ENCODE peak calls at places on chromosome 22, in eight cellular contexts. B, F, E, A, Y, K, L and H are unnamed samples.

GRCh38 chr22:27635852-27636251 is 165.7 kb downstream of the MN1 start:
- DNase-seq in Y (no peak), B (no peak), K (no peak), E (no peak), F (no peak), L (no peak), A (no peak), H (no peak)

GRCh38 chr22:35684270-35684700 is 33.4 kb upstream of the APOL5 start:
- DNase-seq in B (no peak), E (no peak), K (no peak), F (peak; percentile 66), L (peak; percentile 63), Y (no peak), A (no peak), H (no peak)

GRCh38 chr22:40721266-40721665 is 42.0 kb downstream of the MCHR1 start:
- DNase-seq in F (peak; percentile 62), L (peak; percentile 27), A (no peak), E (no peak), K (no peak), B (no peak), Y (no peak), H (no peak)

GRCh38 chr22:35622132-35622913 is 5.2 kb upstream of the MB start:
- DNase-seq in F (no peak), K (peak; percentile 74), B (no peak), Y (no peak), L (no peak), E (peak; percentile 82), A (no peak), H (no peak)

GRCh38 chr22:29581799-29582198 is 886 bp upstream of the NIPSNAP1 start:
- DNase-seq in F (no peak), B (no peak), K (no peak), E (no peak), L (no peak), A (no peak), Y (no peak), H (no peak)

GRCh38 chr22:32677876-32678275 is 123.6 kb upstream of the TIMP3 start:
- DNase-seq in F (no peak), E (no peak), K (no peak), B (no peak), Y (no peak), L (no peak), A (no peak), H (no peak)

GRCh38 chr22:45072322-45072903 is 62.6 kb upstream of the PHF21B start:
- DNase-seq in F (peak; percentile 86), E (no peak), A (no peak), Y (no peak), K (no peak), B (no peak), L (peak; percentile 56), H (no peak)

GRCh38 chr22:39556970-39557811 is 13.4 kb upstream of the CACNA1I start:
- DNase-seq in L (no peak), Y (no peak), E (no peak), F (peak; percentile 6), B (peak; percentile 82), A (no peak), K (no peak), H (no peak)

GRCh38 chr22:38352436-38352835 is 35.2 kb upstream of the CSNK1E start:
- DNase-seq in A (no peak), Y (no peak), L (no peak), B (no peak), F (no peak), E (peak; percentile 14), K (no peak), H (no peak)

GRCh38 chr22:39543095-39543494 is 10.5 kb upstream of the RPS19BP1 start:
- DNase-seq in K (no peak), B (no peak), E (no peak), Y (no peak), L (no peak), A (peak; percentile 63), F (peak; percentile 48), H (no peak)

GRCh38 chr22:28442951-28443876 is 236.4 kb downstream of the TTC28 start:
- DNase-seq in B (peak; percentile 56), F (peak; percentile 75), A (peak; percentile 54), Y (peak; percentile 15), L (peak; percentile 81), K (peak; percentile 55), E (peak; percentile 74), H (no peak)

GRCh38 chr22:47633111-47633510 is 870.7 kb downstream of the TBC1D22A start:
- DNase-seq in L (no peak), B (no peak), F (no peak), Y (no peak), K (no peak), A (no peak), E (no peak), H (no peak)

GRCh38 chr22:38657248-38657909 is 941 bp downstream of the CBY1 start:
- DNase-seq in E (no peak), Y (no peak), K (no peak), F (peak; percentile 6), A (peak; percentile 11), L (peak; percentile 14), B (no peak), H (no peak)

GRCh38 chr22:28802595-28803087 is 2.3 kb upstream of the XBP1 start:
- DNase-seq in E (no peak), K (no peak), Y (no peak), A (no peak), B (no peak), L (no peak), F (no peak), H (no peak)

GRCh38 chr22:30606455-30607299 is at the start of gene TCN2:
- DNase-seq in Y (peak; percentile 73), L (peak; percentile 73), B (peak; percentile 54), A (peak; percentile 58), E (peak; percentile 84), F (peak; percentile 84), K (peak; percentile 62), H (no peak)

GRCh38 chr22:25051073-25051472 is 98.6 kb downstream of the KIAA1671 start:
- DNase-seq in Y (no peak), F (no peak), L (no peak), E (no peak), B (no peak), K (no peak), A (no peak), H (no peak)
- TF ChIP-seq CTCF in Y (peak; percentile 46), F (peak; percentile 38), L (peak; percentile 34), E (no peak), B (no peak), K (no peak), A (peak; percentile 68), H (peak; percentile 69)

GRCh38 chr22:46449116-46449691 is 88.2 kb downstream of the CELSR1 start:
- DNase-seq in A (no peak), L (no peak), B (no peak), K (no peak), F (no peak), Y (no peak), E (no peak), H (no peak)

GRCh38 chr22:46449974-46450745 is 87.3 kb downstream of the CELSR1 start:
- DNase-seq in K (no peak), B (no peak), L (no peak), Y (no peak), E (peak; percentile 41), A (no peak), F (no peak), H (no peak)

GRCh38 chr22:46446799-46447198 is 90.6 kb downstream of the CELSR1 start:
- DNase-seq in E (no peak), F (peak; percentile 17), K (no peak), B (no peak), Y (no peak), A (no peak), L (peak; percentile 6), H (no peak)

GRCh38 chr22:46445771-46446485 is 91.5 kb downstream of the CELSR1 start:
- DNase-seq in L (no peak), Y (no peak), A (no peak), B (peak; percentile 77), K (no peak), E (no peak), F (no peak), H (no peak)

GRCh38 chr22:46447906-46448669 is 89.3 kb downstream of the CELSR1 start:
- DNase-seq in Y (no peak), A (no peak), K (no peak), E (no peak), B (peak; percentile 43), L (no peak), F (no peak), H (no peak)
- TF ChIP-seq CTCF in Y (no peak), A (no peak), K (no peak), E (no peak), B (no peak), L (no peak), F (no peak), H (no peak)

GRCh38 chr22:43895986-43896645 is 4.3 kb upstream of the PNPLA5 start:
- DNase-seq in Y (no peak), A (no peak), E (no peak), K (no peak), B (no peak), F (no peak), L (no peak), H (no peak)
- TF ChIP-seq CTCF in Y (no peak), A (no peak), E (no peak), K (no peak), B (no peak), F (no peak), L (peak; percentile 3), H (no peak)

GRCh38 chr22:19755145-19755710 is 5.3 kb upstream of the TBX1 start:
- DNase-seq in L (no peak), A (no peak), B (peak; percentile 80), K (no peak), E (no peak), F (no peak), Y (no peak), H (no peak)

GRCh38 chr22:19751497-19752245 is 8.9 kb upstream of the TBX1 start:
- DNase-seq in A (no peak), K (no peak), B (peak; percentile 57), E (no peak), Y (no peak), F (no peak), L (no peak), H (no peak)

GRCh38 chr22:19753996-19754700 is 6.4 kb upstream of the TBX1 start:
- DNase-seq in A (no peak), Y (no peak), F (no peak), L (no peak), K (no peak), B (peak; percentile 57), E (no peak), H (no peak)

GRCh38 chr22:19754701-19755144 is 5.9 kb upstream of the TBX1 start:
- DNase-seq in B (peak; percentile 41), Y (no peak), A (no peak), K (no peak), F (no peak), L (no peak), E (no peak), H (no peak)

DNA sequence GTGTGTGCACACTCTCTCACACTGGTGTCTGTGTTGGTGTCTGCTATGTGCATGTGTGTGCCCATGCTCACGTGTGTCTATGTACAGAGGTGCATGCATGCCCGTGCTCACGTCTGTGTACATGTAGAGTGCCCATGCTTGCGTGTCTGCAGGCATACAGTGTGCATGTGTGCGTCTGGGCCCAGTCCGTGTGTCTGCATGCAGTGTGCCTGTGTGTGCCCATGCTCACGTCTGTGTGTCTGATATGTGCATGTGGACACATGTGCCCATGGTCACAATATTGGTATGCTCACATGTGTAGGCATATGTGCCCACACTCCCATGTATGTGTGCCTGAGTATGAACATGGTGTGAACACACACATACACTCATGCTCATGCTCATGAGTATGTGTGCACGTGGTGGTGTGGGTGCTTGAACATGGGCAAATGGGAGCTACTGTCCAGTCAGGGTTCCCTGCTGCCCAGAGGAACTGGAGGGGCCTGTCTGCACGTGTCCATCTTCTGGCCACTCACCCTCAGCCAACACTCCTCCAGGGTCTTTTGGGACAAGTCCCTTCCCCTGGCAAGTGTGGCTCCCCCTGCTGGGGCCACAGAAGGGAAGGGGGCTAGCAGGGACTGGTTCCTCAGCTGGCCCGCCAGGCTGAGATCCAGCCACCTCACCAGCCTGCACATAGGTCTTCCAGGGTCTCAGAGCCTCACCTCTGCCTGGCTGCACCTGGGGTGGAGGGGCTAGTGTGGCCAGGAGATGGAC is 7.3 kb upstream of the TBX1 start:
- DNase-seq in Y (no peak), A (no peak), E (no peak), L (no peak), K (no peak), B (peak; percentile 31), F (no peak), H (no peak)
- TF ChIP-seq CTCF in Y (peak; percentile 17), A (no peak), E (no peak), L (peak; percentile 9), K (no peak), B (no peak), F (no peak), H (peak; percentile 12)